ENCODE peak calls at places on chromosomes 12 and 14, in eight cellular contexts. B, U, Q, F, S, V, T and M are unnamed samples.

GRCh38 chr12:79850610-79851299 is 84.1 kb downstream of the PPP1R12A start:
- DNase-seq in B (no peak), U (no peak), Q (no peak), F (no peak), S (no peak), V (no peak), T (no peak), M (peak; percentile 24)

GRCh38 chr14:52078721-52079120 is 9.9 kb upstream of the NID2 start:
- DNase-seq in B (no peak), U (no peak), Q (peak; percentile 37), F (no peak), S (no peak), V (no peak), T (no peak), M (no peak)

GRCh38 chr12:3551976-3552725 is 61.1 kb downstream of the PRMT8 start:
- DNase-seq in B (no peak), U (no peak), Q (no peak), F (no peak), S (no peak), V (no peak), T (no peak), M (no peak)

GRCh38 chr12:100229036-100229635 is 28.5 kb downstream of the ACTR6 start:
- DNase-seq in B (no peak), U (peak; percentile 7), Q (peak; percentile 76), F (peak; percentile 22), S (peak; percentile 38), V (no peak), T (peak; percentile 15), M (no peak)

GRCh38 chr12:117236456-117237001 is 46.3 kb upstream of the FBXO21 start:
- DNase-seq in B (peak; percentile 93), U (peak; percentile 99), Q (peak; percentile 89), F (peak; percentile 68), S (peak; percentile 84), V (peak; percentile 70), T (peak; percentile 58), M (peak; percentile 54)

GRCh38 chr12:26643532-26644315 is 189.3 kb downstream of the ITPR2 start:
- DNase-seq in B (peak; percentile 84), U (peak; percentile 67), Q (no peak), F (no peak), S (no peak), V (no peak), T (no peak), M (no peak)

GRCh38 chr12:6603095-6603567 is 4.0 kb downstream of the CHD4 start:
- DNase-seq in B (peak; percentile 46), U (no peak), Q (no peak), F (peak; percentile 53), S (no peak), V (peak; percentile 51), T (no peak), M (peak; percentile 30)

GRCh38 chr14:92143962-92144361 is 22.2 kb downstream of the CPSF2 start:
- DNase-seq in B (no peak), U (no peak), Q (no peak), F (no peak), S (no peak), V (no peak), T (no peak), M (no peak)

GRCh38 chr12:76633415-76633814 is 73.8 kb upstream of the OSBPL8 start:
- DNase-seq in B (no peak), U (no peak), Q (peak; percentile 52), F (no peak), S (no peak), V (peak; percentile 38), T (no peak), M (no peak)

GRCh38 chr14:74414793-74415437 is 11.1 kb downstream of the SYNDIG1L start:
- DNase-seq in B (no peak), U (peak; percentile 54), Q (no peak), F (no peak), S (no peak), V (no peak), T (no peak), M (peak; percentile 48)
- H3K27me3 ChIP-seq in B (no peaks in the 10 kb centered on the region), U (no peaks in the 10 kb centered on the region), Q (peaks cover 78% of the 10 kb centered on the region), F (peaks cover 49% of the 10 kb centered on the region), S (peaks cover 57% of the 10 kb centered on the region), V (peaks cover 12% of the 10 kb centered on the region), T (peaks cover 38% of the 10 kb centered on the region), M (no peaks in the 10 kb centered on the region)

DNA sequence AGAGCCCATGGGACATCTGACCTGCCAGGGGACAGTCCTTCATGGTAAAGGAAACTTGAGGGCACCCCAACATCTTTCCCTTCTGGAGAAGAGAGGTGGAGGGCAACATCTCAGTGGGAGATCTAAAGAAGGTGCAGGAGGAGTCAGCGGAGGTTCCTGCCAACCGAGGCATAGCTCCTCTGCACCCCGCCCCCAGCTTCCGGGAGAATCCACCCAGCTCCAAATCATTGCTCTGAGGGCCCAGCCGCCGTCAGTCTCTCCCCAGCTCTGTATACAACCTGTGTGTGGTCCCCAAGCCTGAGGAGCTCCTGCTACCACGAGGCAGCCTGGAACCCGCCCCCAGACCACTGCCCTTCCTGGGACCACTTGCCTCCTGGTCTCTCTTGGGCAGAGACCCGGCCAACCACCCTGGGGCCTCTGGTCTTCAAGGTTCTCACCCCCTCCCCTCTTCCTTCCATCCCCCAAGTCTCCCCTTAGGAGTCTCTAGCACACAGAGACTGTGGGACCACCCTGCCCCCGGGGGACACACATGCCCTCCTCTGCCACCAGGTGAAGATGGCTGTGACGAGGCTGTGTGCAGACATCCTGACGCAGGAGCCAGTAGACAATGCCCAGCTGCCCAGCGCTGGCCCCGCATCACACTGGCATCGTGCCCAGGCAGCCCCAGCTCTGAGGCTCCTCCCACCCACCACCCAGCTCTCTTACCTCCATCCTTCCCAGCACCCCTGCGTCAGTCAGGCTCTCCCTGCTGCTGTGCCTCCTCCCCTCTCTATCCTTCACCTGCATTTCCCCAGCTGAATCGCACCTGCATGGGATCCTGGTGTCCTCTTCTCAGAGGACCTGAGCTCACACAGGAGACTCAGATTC is 13.0 kb upstream of the NUDT14 start:
- DNase-seq in B (no peak), U (no peak), Q (no peak), F (peak; percentile 38), S (peak; percentile 45), V (peak; percentile 93), T (no peak), M (no peak)
- TF ChIP-seq EZH2phosphoT487 in B (no peak), U (no peak), Q (no peak), F (no peak), S (no peak), V (no peak), T (no peak), M (no peak)

DNA sequence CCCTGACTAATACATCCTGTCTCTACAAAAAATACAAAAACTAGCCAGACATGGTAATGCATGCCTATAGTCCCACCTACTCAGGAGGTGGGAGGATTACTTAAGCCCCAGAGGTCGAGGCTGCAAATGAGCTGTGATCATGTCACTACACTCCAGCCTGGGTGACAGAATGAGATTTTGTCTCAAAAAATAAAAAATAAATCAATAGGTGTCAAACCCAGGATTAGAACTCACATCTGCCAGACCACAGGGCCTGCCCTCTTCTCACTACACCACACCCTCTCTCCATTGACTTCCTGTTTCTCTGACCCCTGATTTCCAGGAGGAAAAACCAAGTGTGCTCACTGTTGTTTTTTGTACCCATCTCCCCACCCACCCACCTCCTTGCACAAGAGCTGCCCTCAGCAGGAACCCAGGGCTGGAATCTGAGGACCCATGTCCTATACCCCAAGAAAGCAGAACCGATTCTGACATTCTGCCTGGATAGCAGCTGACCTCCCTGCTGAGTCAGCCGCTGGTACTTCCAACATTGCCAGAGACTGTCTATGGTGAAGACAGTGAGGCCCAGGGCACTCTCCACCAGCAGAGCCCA is 6.2 kb downstream of the CMKLR1 start:
- DNase-seq in B (no peak), U (no peak), Q (no peak), F (peak; percentile 89), S (no peak), V (no peak), T (no peak), M (no peak)
- H3K4me2 ChIP-seq in B (no peak overlapping the region), U (no peak overlapping the region), Q (no peak overlapping the region), F (peak overlapping the region; percentile 8), S (no peak overlapping the region), V (no peak overlapping the region), T (no peak overlapping the region), M (no peak overlapping the region)

GRCh38 chr14:79080040-79080439 is 909.9 kb downstream of the NRXN3 start:
- DNase-seq in B (no peak), U (no peak), Q (no peak), F (no peak), S (no peak), V (no peak), T (no peak), M (no peak)

GRCh38 chr14:79077096-79077495 is 906.9 kb downstream of the NRXN3 start:
- DNase-seq in B (no peak), U (no peak), Q (peak; percentile 37), F (no peak), S (no peak), V (no peak), T (no peak), M (no peak)

GRCh38 chr14:79074501-79074900 is 904.3 kb downstream of the NRXN3 start:
- DNase-seq in B (no peak), U (no peak), Q (peak; percentile 26), F (no peak), S (no peak), V (no peak), T (no peak), M (no peak)

DNA sequence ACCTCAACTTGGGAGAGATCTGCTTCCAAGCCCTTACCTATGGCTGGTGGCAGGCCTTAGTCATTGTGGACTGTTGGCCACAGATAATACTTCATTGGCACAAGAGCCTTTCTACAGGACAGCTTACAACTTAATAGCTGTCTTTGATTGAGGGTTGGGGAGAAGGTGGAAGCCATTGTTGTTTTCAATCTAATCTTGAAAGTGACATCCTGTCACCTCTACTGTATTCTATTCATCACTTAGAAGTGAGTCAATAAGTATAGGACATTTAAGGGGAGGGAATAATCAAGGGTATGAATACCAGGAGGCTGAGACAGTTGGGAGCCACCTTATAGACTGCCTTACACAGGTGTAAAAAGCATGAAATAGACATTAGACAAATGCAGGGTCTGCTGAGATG is 906.3 kb downstream of the NRXN3 start:
- DNase-seq in B (no peak), U (no peak), Q (no peak), F (no peak), S (no peak), V (no peak), T (no peak), M (no peak)
- H3K27me3 ChIP-seq in B (no peaks in the 10 kb centered on the region), U (no peaks in the 10 kb centered on the region), Q (no peaks in the 10 kb centered on the region), F (no peaks in the 10 kb centered on the region), S (no peaks in the 10 kb centered on the region), V (no peaks in the 10 kb centered on the region), T (no peaks in the 10 kb centered on the region), M (no peaks in the 10 kb centered on the region)

DNA sequence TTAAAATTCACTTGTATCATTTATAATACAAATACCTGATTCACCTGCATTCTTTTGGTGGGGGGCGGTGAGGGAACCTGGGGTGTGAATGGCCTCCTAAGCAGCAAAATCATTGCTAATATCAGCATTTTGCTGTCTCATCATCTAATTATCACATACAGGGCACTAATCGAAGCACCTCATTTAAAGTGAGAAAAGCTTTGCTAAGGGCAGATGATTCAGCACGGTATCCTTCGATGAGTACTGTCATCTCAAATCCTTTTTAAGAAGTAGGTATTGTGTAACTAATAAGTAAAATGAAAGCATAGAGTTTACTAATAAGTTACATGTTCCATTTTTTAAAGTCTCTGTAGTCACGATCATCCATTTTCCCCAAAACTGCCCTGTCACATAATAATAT is 278.1 kb upstream of the SOX5 start:
- DNase-seq in B (no peak), U (no peak), Q (no peak), F (no peak), S (no peak), V (no peak), T (no peak), M (no peak)
- TF ChIP-seq EZH2phosphoT487 in B (no peak), U (no peak), Q (no peak), F (no peak), S (no peak), V (no peak), T (no peak), M (no peak)